ENCODE peak calls at places on chromosome 2, in six cellular contexts. G, K, T, O, C and D are unnamed samples.

GRCh38 chr2:234571620-234572407 is 74.9 kb upstream of the ARL4C start:
- DNase-seq in G (no peak), K (no peak), T (peak; percentile 38), O (peak; percentile 30), C (no peak), D (no peak)

GRCh38 chr2:104708967-104709366 is 144.9 kb upstream of the POU3F3 start:
- DNase-seq in G (no peak), K (no peak), T (no peak), O (no peak), C (no peak), D (no peak)

GRCh38 chr2:98726735-98727368 is 4.1 kb downstream of the MGAT4A start:
- DNase-seq in G (no peak), K (no peak), T (no peak), O (no peak), C (no peak), D (no peak)

GRCh38 chr2:235780410-235780809 is 286.6 kb downstream of the AGAP1 start:
- DNase-seq in G (no peak), K (no peak), T (no peak), O (no peak), C (no peak), D (no peak)

GRCh38 chr2:59249441-59250330 is 1008.6 kb upstream of the FANCL start:
- DNase-seq in G (peak; percentile 8), K (no peak), T (no peak), O (no peak), C (no peak), D (no peak)

GRCh38 chr2:223784221-223784772 is 53.1 kb downstream of the AP1S3 start:
- DNase-seq in G (no peak), K (no peak), T (no peak), O (no peak), C (no peak), D (no peak)

GRCh38 chr2:68722712-68723111 is 11.9 kb upstream of the ARHGAP25 start:
- DNase-seq in G (no peak), K (no peak), T (no peak), O (no peak), C (no peak), D (no peak)

GRCh38 chr2:181354626-181355025 is 102.6 kb upstream of the ITGA4 start:
- DNase-seq in G (no peak), K (peak; percentile 68), T (peak; percentile 78), O (peak; percentile 72), C (no peak), D (no peak)

GRCh38 chr2:150234787-150235512 is 252.5 kb downstream of the RND3 start:
- DNase-seq in G (no peak), K (peak; percentile 92), T (peak; percentile 95), O (no peak), C (no peak), D (no peak)

GRCh38 chr2:128441341-128442052 is 122.8 kb upstream of the HS6ST1 start:
- DNase-seq in G (no peak), K (no peak), T (no peak), O (no peak), C (no peak), D (no peak)

GRCh38 chr2:208192611-208193248 is 2.9 kb upstream of the C2orf80 start:
- DNase-seq in G (no peak), K (no peak), T (no peak), O (no peak), C (no peak), D (no peak)